ENCODE peak calls at places on chromosomes 13 and 19, in eight cellular contexts. Q, J, O, P, U, F, M and N are unnamed samples.
A peak's percentile ranks its signal among the peaks of the same experiment; 100 is the strongest.

GRCh38 chr13:102642475-102642874 is 45.7 kb downstream of the TPP2 start:
- DNase-seq in Q (peak; percentile 27), J (no peak), O (peak; percentile 77), P (peak; percentile 87), U (no peak), F (peak; percentile 76), M (no peak), N (no peak)

GRCh38 chr13:65990684-65991083 is 1239.5 kb downstream of the PCDH9 start:
- DNase-seq in Q (peak; percentile 11), J (no peak), O (no peak), P (no peak), U (no peak), F (no peak), M (no peak), N (no peak)

GRCh38 chr13:75391432-75392100 is 90.4 kb downstream of the TBC1D4 start:
- DNase-seq in Q (no peak), J (no peak), O (no peak), P (no peak), U (no peak), F (no peak), M (no peak), N (no peak)

GRCh38 chr19:29524912-29525870 is 603 bp upstream of the VSTM2B start:
- DNase-seq in Q (no peak), J (no peak), O (no peak), P (peak; percentile 22), U (no peak), F (peak; percentile 9), M (no peak), N (peak; percentile 66)

GRCh38 chr19:31450696-31451095 is 101.5 kb upstream of the TSHZ3 start:
- DNase-seq in Q (no peak), J (no peak), O (no peak), P (no peak), U (no peak), F (no peak), M (no peak), N (no peak)

GRCh38 chr13:51370116-51370515 is 30.6 kb downstream of the SERPINE3 start:
- DNase-seq in Q (peak; percentile 43), J (peak; percentile 61), O (no peak), P (no peak), U (no peak), F (no peak), M (no peak), N (no peak)

GRCh38 chr13:73168226-73168992 is 109.6 kb downstream of the KLF5 start:
- DNase-seq in Q (peak; percentile 85), J (no peak), O (no peak), P (no peak), U (no peak), F (no peak), M (no peak), N (no peak)

GRCh38 chr19:58009301-58009665 is 6.7 kb upstream of the ZNF606 start:
- DNase-seq in Q (no peak), J (no peak), O (no peak), P (no peak), U (no peak), F (no peak), M (no peak), N (no peak)

GRCh38 chr13:26872444-26873173 is 112.0 kb upstream of the GPR12 start:
- DNase-seq in Q (peak; percentile 45), J (peak; percentile 40), O (no peak), P (no peak), U (peak; percentile 54), F (peak; percentile 48), M (peak; percentile 8), N (peak; percentile 87)

GRCh38 chr19:3648037-3648905 is 21.7 kb upstream of the CACTIN start:
- DNase-seq in Q (no peak), J (no peak), O (no peak), P (no peak), U (no peak), F (no peak), M (no peak), N (no peak)

GRCh38 chr13:33649212-33649917 is 168.6 kb upstream of the RFC3 start:
- DNase-seq in Q (no peak), J (peak; percentile 57), O (no peak), P (no peak), U (no peak), F (no peak), M (no peak), N (no peak)

GRCh38 chr19:17111766-17112165 is 36.2 kb downstream of the MYO9B start:
- DNase-seq in Q (no peak), J (no peak), O (no peak), P (no peak), U (no peak), F (no peak), M (no peak), N (no peak)

GRCh38 chr19:17112271-17112670 is 36.7 kb downstream of the MYO9B start:
- DNase-seq in Q (no peak), J (no peak), O (no peak), P (no peak), U (no peak), F (no peak), M (no peak), N (no peak)

GRCh38 chr19:17113127-17113785 is 37.7 kb downstream of the MYO9B start:
- DNase-seq in Q (no peak), J (no peak), O (no peak), P (peak; percentile 56), U (no peak), F (no peak), M (no peak), N (no peak)

GRCh38 chr19:17112700-17113099 is 37.1 kb downstream of the MYO9B start:
- DNase-seq in Q (no peak), J (no peak), O (no peak), P (no peak), U (no peak), F (no peak), M (no peak), N (no peak)

DNA sequence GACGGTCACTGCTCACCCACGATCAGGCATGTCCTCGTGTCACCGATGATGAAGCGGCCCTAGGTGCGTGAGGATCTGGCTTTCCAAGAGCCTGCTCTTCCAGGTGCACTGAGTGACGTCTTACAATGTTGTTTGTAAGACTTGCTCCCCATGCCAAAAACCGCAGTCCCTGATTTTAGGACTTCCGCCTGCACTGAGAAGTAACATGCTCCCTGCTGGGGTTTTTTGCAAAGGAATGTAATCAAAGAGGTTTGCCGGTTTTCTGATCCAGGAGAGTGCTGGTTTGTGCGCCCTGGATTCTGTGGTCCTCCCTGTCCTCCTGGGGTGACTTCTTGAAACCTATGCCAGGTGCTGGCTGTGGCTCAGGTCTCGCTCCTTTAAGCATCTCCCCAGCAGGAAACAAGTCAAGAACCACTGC is 38.8 kb downstream of the MYO9B start:
- DNase-seq in Q (peak; percentile 76), J (no peak), O (no peak), P (no peak), U (no peak), F (no peak), M (no peak), N (peak; percentile 30)
- TF ChIP-seq CTCF in Q (no peak), J (no peak), O (no peak), P (no peak), U (no peak), F (no peak), M (no peak), N (no peak)

GRCh38 chr19:33921165-33921564 is 124.5 kb downstream of the KCTD15 start:
- DNase-seq in Q (no peak), J (no peak), O (no peak), P (no peak), U (no peak), F (no peak), M (no peak), N (no peak)
- TF ChIP-seq CTCF in Q (no peak), J (no peak), O (no peak), P (no peak), U (no peak), F (no peak), M (no peak), N (no peak)

GRCh38 chr13:24746618-24747247 is 17.2 kb upstream of the RNF17 start:
- DNase-seq in Q (peak; percentile 19), J (peak; percentile 23), O (no peak), P (no peak), U (peak; percentile 39), F (no peak), M (peak; percentile 17), N (peak; percentile 71)
- TF ChIP-seq CTCF in Q (peak; percentile 15), J (no peak), O (no peak), P (no peak), U (no peak), F (no peak), M (no peak), N (peak; percentile 58)

GRCh38 chr19:33721735-33722297 is 74.9 kb upstream of the KCTD15 start:
- DNase-seq in Q (no peak), J (no peak), O (no peak), P (no peak), U (no peak), F (no peak), M (no peak), N (no peak)

GRCh38 chr19:33722456-33723239 is 74.0 kb upstream of the KCTD15 start:
- DNase-seq in Q (no peak), J (no peak), O (no peak), P (no peak), U (no peak), F (no peak), M (no peak), N (no peak)

GRCh38 chr19:33719366-33720154 is 77.1 kb upstream of the KCTD15 start:
- DNase-seq in Q (no peak), J (no peak), O (no peak), P (no peak), U (no peak), F (no peak), M (no peak), N (no peak)

GRCh38 chr19:33720155-33720493 is 76.5 kb upstream of the KCTD15 start:
- DNase-seq in Q (no peak), J (no peak), O (no peak), P (no peak), U (no peak), F (no peak), M (no peak), N (no peak)

DNA sequence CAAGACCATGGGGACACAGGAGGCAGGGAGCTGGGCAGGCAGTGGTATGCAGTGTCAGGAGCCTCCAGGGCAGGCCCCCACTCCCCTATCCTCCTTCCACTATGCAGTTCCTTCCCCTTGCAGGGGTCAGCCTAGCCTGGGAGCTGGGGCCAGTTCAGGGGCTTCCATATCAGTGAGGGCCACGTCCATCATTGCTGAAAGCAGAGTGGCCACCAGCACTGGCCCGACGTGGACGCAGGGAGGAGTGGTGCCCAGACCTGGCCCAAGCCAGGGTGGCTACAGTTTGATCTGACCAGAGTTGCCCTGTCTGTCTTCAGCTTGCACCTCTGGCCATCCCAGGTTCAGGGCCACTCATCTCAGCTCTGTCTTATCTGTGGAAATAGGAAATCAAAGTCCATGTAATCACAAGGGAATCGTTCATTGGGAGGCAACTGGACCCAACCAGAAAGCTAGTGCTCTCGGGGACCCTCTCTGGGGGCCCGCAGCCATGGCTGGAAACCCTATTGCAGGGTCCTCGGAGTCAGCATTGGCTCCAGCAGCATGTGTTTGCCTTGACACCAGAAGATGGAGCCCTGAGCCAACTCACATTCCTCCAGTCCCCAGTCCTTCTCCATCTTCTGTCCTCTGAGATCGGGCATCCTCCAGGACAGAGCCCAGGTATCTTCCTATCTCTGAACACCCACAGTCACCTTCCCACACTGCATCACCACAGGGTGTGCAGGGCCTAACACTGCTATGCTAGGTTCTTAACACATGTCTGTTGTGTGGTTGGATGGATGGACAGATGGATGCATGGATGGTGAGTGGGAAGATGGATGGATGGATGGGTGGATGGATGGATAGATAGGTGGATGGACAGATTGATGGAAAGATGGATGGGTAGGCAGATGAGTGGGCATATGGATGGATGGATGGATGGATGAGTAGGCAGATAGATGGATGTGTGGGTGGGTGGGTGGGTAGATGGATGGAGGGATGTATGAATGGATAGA is 75.7 kb upstream of the KCTD15 start:
- DNase-seq in Q (peak; percentile 2), J (no peak), O (no peak), P (no peak), U (no peak), F (no peak), M (no peak), N (peak; percentile 49)
- TF ChIP-seq CTCF in Q (no peak), J (no peak), O (no peak), P (no peak), U (no peak), F (no peak), M (no peak), N (peak; percentile 46)